ENCODE peak calls at places on chromosomes 3 and 15, in ten cellular contexts. One of them, this sample, is unnamed.

GRCh38 chr15:86591994-86592746 is 512.5 kb downstream of the AGBL1 start:
- ATAC-seq in heart right ventricle: peak
- ATAC-seq in left lung: no peak
- ATAC-seq in upper lobe of left lung: peak
- ATAC-seq in Panc1: no peak
- ATAC-seq in lower lobe of right lung: no peak
- ATAC-seq in K562: no peak
- ATAC-seq in GM23338: no peak
- ATAC-seq in CD8-positive, alpha-beta T cell: no peak
- ATAC-seq in pancreas: no peak
- ATAC-seq in this sample: peak

GRCh38 chr3:15271030-15271429 is 61.4 kb downstream of the SH3BP5 start:
- ATAC-seq in heart right ventricle: no peak
- ATAC-seq in pancreas: no peak
- ATAC-seq in lower lobe of right lung: no peak
- ATAC-seq in left lung: no peak
- ATAC-seq in GM23338: no peak
- ATAC-seq in CD8-positive, alpha-beta T cell: no peak
- ATAC-seq in K562: no peak
- ATAC-seq in Panc1: no peak
- ATAC-seq in upper lobe of left lung: no peak
- ATAC-seq in this sample: no peak

GRCh38 chr3:129161860-129162271 is 1.0 kb upstream of the ISY1 start:
- ATAC-seq in Panc1: peak
- ATAC-seq in CD8-positive, alpha-beta T cell: no peak
- ATAC-seq in GM23338: peak
- ATAC-seq in K562: peak
- ATAC-seq in lower lobe of right lung: peak
- ATAC-seq in heart right ventricle: peak
- ATAC-seq in pancreas: peak
- ATAC-seq in left lung: peak
- ATAC-seq in upper lobe of left lung: peak
- ATAC-seq in this sample: no peak

GRCh38 chr3:105093853-105094252 is 272.9 kb upstream of the ALCAM start:
- ATAC-seq in CD8-positive, alpha-beta T cell: no peak
- ATAC-seq in Panc1: no peak
- ATAC-seq in upper lobe of left lung: no peak
- ATAC-seq in left lung: no peak
- ATAC-seq in pancreas: no peak
- ATAC-seq in heart right ventricle: no peak
- ATAC-seq in GM23338: no peak
- ATAC-seq in lower lobe of right lung: no peak
- ATAC-seq in K562: no peak
- ATAC-seq in this sample: no peak

GRCh38 chr3:59444293-59444671 is 394.5 kb upstream of the CFAP20DC start:
- ATAC-seq in upper lobe of left lung: no peak
- ATAC-seq in lower lobe of right lung: no peak
- ATAC-seq in GM23338: no peak
- ATAC-seq in heart right ventricle: no peak
- ATAC-seq in K562: no peak
- ATAC-seq in CD8-positive, alpha-beta T cell: peak
- ATAC-seq in pancreas: no peak
- ATAC-seq in left lung: no peak
- ATAC-seq in Panc1: no peak
- ATAC-seq in this sample: no peak

GRCh38 chr3:112653209-112653871 is 12.4 kb upstream of the CCDC80 start:
- ATAC-seq in left lung: peak
- ATAC-seq in GM23338: no peak
- ATAC-seq in CD8-positive, alpha-beta T cell: no peak
- ATAC-seq in lower lobe of right lung: peak
- ATAC-seq in upper lobe of left lung: peak
- ATAC-seq in Panc1: peak
- ATAC-seq in heart right ventricle: peak
- ATAC-seq in K562: no peak
- ATAC-seq in pancreas: peak
- ATAC-seq in this sample: peak

GRCh38 chr3:181920409-181920808 is 208.7 kb downstream of the SOX2 start:
- ATAC-seq in K562: no peak
- ATAC-seq in left lung: no peak
- ATAC-seq in GM23338: no peak
- ATAC-seq in CD8-positive, alpha-beta T cell: no peak
- ATAC-seq in heart right ventricle: no peak
- ATAC-seq in Panc1: no peak
- ATAC-seq in upper lobe of left lung: no peak
- ATAC-seq in lower lobe of right lung: no peak
- ATAC-seq in pancreas: no peak
- ATAC-seq in this sample: no peak

GRCh38 chr3:125035217-125035616 is 20.6 kb downstream of the HEG1 start:
- ATAC-seq in upper lobe of left lung: no peak
- ATAC-seq in heart right ventricle: no peak
- ATAC-seq in Panc1: no peak
- ATAC-seq in left lung: no peak
- ATAC-seq in CD8-positive, alpha-beta T cell: no peak
- ATAC-seq in lower lobe of right lung: no peak
- ATAC-seq in K562: no peak
- ATAC-seq in pancreas: no peak
- ATAC-seq in GM23338: no peak
- ATAC-seq in this sample: no peak

GRCh38 chr15:90690585-90690984 is 26.6 kb upstream of the BLM start:
- ATAC-seq in K562: no peak
- ATAC-seq in CD8-positive, alpha-beta T cell: no peak
- ATAC-seq in heart right ventricle: no peak
- ATAC-seq in left lung: no peak
- ATAC-seq in upper lobe of left lung: no peak
- ATAC-seq in pancreas: no peak
- ATAC-seq in lower lobe of right lung: no peak
- ATAC-seq in Panc1: no peak
- ATAC-seq in GM23338: no peak
- ATAC-seq in this sample: no peak

GRCh38 chr3:70856414-70857162 is 544.1 kb upstream of the MDFIC2 start:
- ATAC-seq in upper lobe of left lung: no peak
- ATAC-seq in pancreas: no peak
- ATAC-seq in CD8-positive, alpha-beta T cell: no peak
- ATAC-seq in Panc1: no peak
- ATAC-seq in lower lobe of right lung: no peak
- ATAC-seq in K562: no peak
- ATAC-seq in GM23338: no peak
- ATAC-seq in left lung: no peak
- ATAC-seq in heart right ventricle: no peak
- ATAC-seq in this sample: no peak

DNA sequence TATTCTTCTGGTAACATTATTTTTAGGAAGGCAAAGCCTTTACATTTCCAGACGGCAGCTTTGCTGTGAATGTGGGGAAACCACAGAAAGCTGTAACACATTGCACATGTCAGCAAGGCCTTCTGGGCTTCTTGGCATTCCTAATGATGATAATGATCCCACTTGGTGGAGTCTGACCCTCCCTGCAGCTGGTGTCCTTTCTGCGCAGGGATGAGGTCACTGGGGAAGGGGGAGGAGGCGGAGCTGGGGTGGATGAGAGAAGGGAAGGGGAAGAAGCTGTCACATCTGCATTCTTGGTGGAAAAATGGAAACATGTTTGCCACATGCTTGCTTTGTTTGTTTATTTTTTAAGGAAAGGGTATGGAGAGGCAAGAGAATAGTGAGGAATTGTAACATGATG is 68.6 kb downstream of the FILIP1L start:
- ATAC-seq in pancreas: peak
- ATAC-seq in left lung: peak
- ATAC-seq in Panc1: no peak
- ATAC-seq in heart right ventricle: peak
- ATAC-seq in GM23338: peak
- ATAC-seq in lower lobe of right lung: peak
- ATAC-seq in K562: no peak
- ATAC-seq in upper lobe of left lung: peak
- ATAC-seq in CD8-positive, alpha-beta T cell: no peak
- ATAC-seq in this sample: peak
- H3K27ac ChIP-seq in pancreas: peak
- H3K27ac ChIP-seq in left lung: peak
- H3K27ac ChIP-seq in Panc1: peak
- H3K27ac ChIP-seq in heart right ventricle: peak
- H3K27ac ChIP-seq in GM23338: no peak
- H3K27ac ChIP-seq in lower lobe of right lung: peak
- H3K27ac ChIP-seq in K562: no peak
- H3K27ac ChIP-seq in upper lobe of left lung: peak
- H3K27ac ChIP-seq in CD8-positive, alpha-beta T cell: no peak
- H3K27ac ChIP-seq in this sample: peak

DNA sequence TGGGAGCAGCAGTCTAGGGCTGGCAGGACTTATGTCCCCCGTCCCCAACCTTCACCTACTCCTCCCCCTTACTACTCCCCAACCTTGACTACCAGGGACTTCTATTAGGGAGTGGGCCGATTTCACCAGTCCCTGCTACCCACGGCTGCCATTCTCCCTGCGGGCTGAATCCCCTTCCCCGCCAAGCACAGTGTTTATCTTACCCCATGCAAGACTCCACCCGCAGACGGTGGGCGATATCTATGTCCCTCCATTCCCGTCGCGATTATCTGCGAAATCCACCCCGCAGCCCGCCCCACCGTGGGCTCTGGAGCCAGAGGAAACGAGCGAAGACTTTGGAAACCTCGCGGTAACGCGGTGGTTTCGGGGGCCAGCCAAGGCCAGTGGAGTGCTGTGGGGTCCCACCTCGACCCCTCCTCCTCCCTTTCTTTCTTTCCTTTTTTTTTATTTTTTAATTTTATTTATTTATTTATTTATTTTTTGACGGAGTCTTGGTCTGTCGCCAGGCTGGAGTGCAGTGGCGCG is 4.7 kb downstream of the ISLR2 start:
- ATAC-seq in pancreas: no peak
- ATAC-seq in CD8-positive, alpha-beta T cell: no peak
- ATAC-seq in GM23338: no peak
- ATAC-seq in left lung: no peak
- ATAC-seq in Panc1: no peak
- ATAC-seq in heart right ventricle: no peak
- ATAC-seq in K562: no peak
- ATAC-seq in upper lobe of left lung: no peak
- ATAC-seq in lower lobe of right lung: no peak
- ATAC-seq in this sample: no peak
- H3K4me3 ChIP-seq in pancreas: no peak
- H3K4me3 ChIP-seq in CD8-positive, alpha-beta T cell: no peak
- H3K4me3 ChIP-seq in GM23338: peak
- H3K4me3 ChIP-seq in left lung: no peak
- H3K4me3 ChIP-seq in Panc1: no peak
- H3K4me3 ChIP-seq in heart right ventricle: peak
- H3K4me3 ChIP-seq in K562: no peak
- H3K4me3 ChIP-seq in upper lobe of left lung: no peak
- H3K4me3 ChIP-seq in lower lobe of right lung: no peak
- H3K4me3 ChIP-seq in this sample: no peak

GRCh38 chr15:33735143-33735542 is 233.2 kb upstream of the CHRM5 start:
- ATAC-seq in CD8-positive, alpha-beta T cell: no peak
- ATAC-seq in lower lobe of right lung: no peak
- ATAC-seq in pancreas: no peak
- ATAC-seq in GM23338: no peak
- ATAC-seq in upper lobe of left lung: no peak
- ATAC-seq in K562: no peak
- ATAC-seq in left lung: no peak
- ATAC-seq in heart right ventricle: no peak
- ATAC-seq in Panc1: no peak
- ATAC-seq in this sample: no peak

GRCh38 chr15:33738941-33739664 is 229.2 kb upstream of the CHRM5 start:
- ATAC-seq in GM23338: no peak
- ATAC-seq in Panc1: no peak
- ATAC-seq in heart right ventricle: no peak
- ATAC-seq in CD8-positive, alpha-beta T cell: no peak
- ATAC-seq in left lung: no peak
- ATAC-seq in upper lobe of left lung: no peak
- ATAC-seq in pancreas: no peak
- ATAC-seq in K562: no peak
- ATAC-seq in lower lobe of right lung: no peak
- ATAC-seq in this sample: no peak

GRCh38 chr15:33730815-33731214 is 237.5 kb upstream of the CHRM5 start:
- ATAC-seq in K562: no peak
- ATAC-seq in upper lobe of left lung: no peak
- ATAC-seq in heart right ventricle: no peak
- ATAC-seq in CD8-positive, alpha-beta T cell: no peak
- ATAC-seq in left lung: no peak
- ATAC-seq in GM23338: no peak
- ATAC-seq in Panc1: no peak
- ATAC-seq in lower lobe of right lung: no peak
- ATAC-seq in pancreas: no peak
- ATAC-seq in this sample: no peak

GRCh38 chr15:33737687-33738606 is 230.3 kb upstream of the CHRM5 start:
- ATAC-seq in lower lobe of right lung: peak
- ATAC-seq in CD8-positive, alpha-beta T cell: no peak
- ATAC-seq in heart right ventricle: no peak
- ATAC-seq in upper lobe of left lung: peak
- ATAC-seq in GM23338: peak
- ATAC-seq in pancreas: peak
- ATAC-seq in K562: peak
- ATAC-seq in left lung: peak
- ATAC-seq in Panc1: peak
- ATAC-seq in this sample: no peak

DNA sequence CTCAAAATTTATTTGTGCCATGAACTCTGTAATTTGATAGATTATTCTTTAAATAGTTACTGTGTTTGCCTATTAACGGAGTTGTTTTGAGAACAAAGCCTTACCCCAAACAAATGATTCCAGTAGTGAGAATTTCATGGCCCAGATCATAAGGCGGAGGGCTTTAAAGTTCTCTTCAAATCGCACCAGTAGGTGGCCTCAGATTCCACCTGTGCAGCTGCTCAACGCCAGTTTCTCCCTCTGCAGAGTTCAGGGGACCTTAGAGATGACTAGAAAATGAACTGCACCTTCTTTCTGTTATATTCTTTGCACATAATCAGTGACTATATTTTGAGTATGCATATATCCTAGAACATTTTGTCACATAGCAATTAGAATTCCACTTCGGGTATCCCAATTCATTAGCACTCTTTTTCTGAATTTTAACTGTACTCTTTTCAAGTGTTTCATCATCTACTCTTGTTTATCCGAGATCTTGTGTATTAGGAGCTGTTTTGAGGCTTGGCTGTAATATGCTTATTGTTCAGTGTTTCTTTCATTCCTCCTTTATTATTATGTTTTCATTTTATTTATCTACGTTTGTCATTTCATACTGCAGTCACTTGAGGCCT is 232.6 kb upstream of the CHRM5 start:
- ATAC-seq in lower lobe of right lung: no peak
- ATAC-seq in upper lobe of left lung: no peak
- ATAC-seq in CD8-positive, alpha-beta T cell: no peak
- ATAC-seq in left lung: peak
- ATAC-seq in GM23338: peak
- ATAC-seq in pancreas: no peak
- ATAC-seq in K562: peak
- ATAC-seq in heart right ventricle: no peak
- ATAC-seq in Panc1: peak
- ATAC-seq in this sample: no peak
- TF ChIP-seq CTCF in lower lobe of right lung: peak
- TF ChIP-seq CTCF in upper lobe of left lung: no peak
- TF ChIP-seq CTCF in CD8-positive, alpha-beta T cell: no peak
- TF ChIP-seq CTCF in left lung: no peak
- TF ChIP-seq CTCF in GM23338: peak
- TF ChIP-seq CTCF in pancreas: peak
- TF ChIP-seq CTCF in K562: peak
- TF ChIP-seq CTCF in heart right ventricle: peak
- TF ChIP-seq CTCF in Panc1: peak
- TF ChIP-seq CTCF in this sample: no peak

DNA sequence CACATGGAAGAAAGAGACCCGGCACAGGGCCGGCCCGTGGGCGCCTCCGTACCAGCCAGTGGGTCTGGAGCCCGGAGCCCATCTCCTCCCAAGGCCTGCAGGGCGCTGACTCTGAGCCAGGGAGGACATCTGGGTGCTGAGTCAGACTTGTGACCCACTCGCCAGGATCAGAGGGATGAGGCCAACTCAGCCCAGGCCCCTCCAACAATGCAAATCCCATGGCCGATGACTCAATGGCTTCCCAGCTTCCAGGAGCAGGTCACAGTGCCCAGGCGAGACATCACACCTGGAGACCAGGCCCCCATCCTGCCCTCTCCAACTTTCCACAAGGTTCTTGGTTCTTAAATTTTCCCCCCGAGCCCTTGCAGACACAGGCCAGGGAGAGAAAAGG is 95.1 kb downstream of the LRIG1 start:
- ATAC-seq in CD8-positive, alpha-beta T cell: no peak
- ATAC-seq in upper lobe of left lung: peak
- ATAC-seq in pancreas: no peak
- ATAC-seq in heart right ventricle: no peak
- ATAC-seq in K562: no peak
- ATAC-seq in Panc1: no peak
- ATAC-seq in left lung: no peak
- ATAC-seq in lower lobe of right lung: no peak
- ATAC-seq in GM23338: no peak
- ATAC-seq in this sample: peak
- H3K27ac ChIP-seq in CD8-positive, alpha-beta T cell: no peak
- H3K27ac ChIP-seq in upper lobe of left lung: no peak
- H3K27ac ChIP-seq in pancreas: no peak
- H3K27ac ChIP-seq in heart right ventricle: peak
- H3K27ac ChIP-seq in K562: no peak
- H3K27ac ChIP-seq in Panc1: no peak
- H3K27ac ChIP-seq in left lung: no peak
- H3K27ac ChIP-seq in lower lobe of right lung: no peak
- H3K27ac ChIP-seq in GM23338: no peak
- H3K27ac ChIP-seq in this sample: peak

This sample was measured in gastroesophageal sphincter.